ENCODE peak calls at places on chromosomes 7 and 10, in four cellular contexts. X, K, R and S are unnamed samples.

GRCh38 chr7:37592366-37592765 is 91.2 kb upstream of the GPR141 start:
- DNase-seq in K (no peak), R (no peak), X (no peak), S (no peak)

GRCh38 chr7:150901160-150902035 is 49.1 kb downstream of the AOC1 start:
- DNase-seq in R (no peak), X (no peak), K (peak; percentile 82), S (no peak)

GRCh38 chr7:75534727-75535307 is 42.7 kb downstream of the SPDYE5 start:
- DNase-seq in R (no peak), K (no peak), X (no peak), S (peak; percentile 85)

GRCh38 chr10:121290674-121291073 is 307.6 kb downstream of the FGFR2 start:
- DNase-seq in X (no peak), R (no peak), K (no peak), S (no peak)

GRCh38 chr7:27115161-27116018 is 12.9 kb upstream of the HOXA2 start:
- DNase-seq in X (peak; percentile 82), K (no peak), R (peak; percentile 68), S (peak; percentile 92)

GRCh38 chr10:125824736-125825135 is 1.4 kb downstream of the BCCIP start:
- DNase-seq in K (no peak), X (peak; percentile 24), R (no peak), S (peak; percentile 61)

GRCh38 chr10:75272896-75273295 is 37.1 kb upstream of the COMTD1 start:
- DNase-seq in X (peak; percentile 18), R (no peak), K (no peak), S (no peak)

GRCh38 chr7:155360495-155361362 is 63.1 kb downstream of the INSIG1 start:
- DNase-seq in K (no peak), X (no peak), R (no peak), S (no peak)

GRCh38 chr10:93775330-93775729 is 17.6 kb downstream of the LGI1 start:
- DNase-seq in R (no peak), X (peak; percentile 24), K (no peak), S (no peak)

GRCh38 chr7:99624487-99624886 is 7.7 kb downstream of the ZSCAN25 start:
- DNase-seq in X (no peak), K (no peak), R (no peak), S (no peak)

GRCh38 chr7:151012921-151013347 is 11.4 kb downstream of the ATG9B start:
- DNase-seq in R (peak; percentile 73), X (peak; percentile 54), K (peak; percentile 94), S (no peak)

GRCh38 chr7:41096921-41097320 is 606.0 kb downstream of the INHBA start:
- DNase-seq in K (no peak), R (no peak), X (no peak), S (peak; percentile 98)

GRCh38 chr7:131905574-131905973 is 349.1 kb upstream of the PODXL start:
- DNase-seq in R (no peak), X (no peak), K (no peak), S (no peak)

GRCh38 chr7:42106562-42106961 is 130.4 kb downstream of the GLI3 start:
- DNase-seq in K (no peak), R (peak; percentile 8), X (no peak), S (no peak)

GRCh38 chr7:27213150-27213903 is 13.4 kb upstream of the HOXA13 start:
- DNase-seq in K (peak; percentile 67), R (peak; percentile 64), X (no peak), S (no peak)

GRCh38 chr7:23653942-23654341 is 26.1 kb upstream of the FAM221A start:
- DNase-seq in R (no peak), K (no peak), X (no peak), S (no peak)

GRCh38 chr7:31815796-31816195 is 128.8 kb downstream of the PPP1R17 start:
- DNase-seq in X (no peak), K (no peak), R (no peak), S (no peak)

GRCh38 chr10:132457328-132458070 is 60.5 kb downstream of the PWWP2B start:
- DNase-seq in X (peak; percentile 60), K (no peak), R (no peak), S (no peak)

GRCh38 chr10:129079705-129080104 is 387.3 kb upstream of the MGMT start:
- DNase-seq in X (no peak), R (no peak), K (no peak), S (no peak)

GRCh38 chr7:143980746-143981510 is 19.2 kb upstream of the OR6B1 start:
- DNase-seq in X (no peak), K (no peak), R (no peak), S (no peak)

GRCh38 chr7:100804681-100805431 is 22.5 kb downstream of the EPHB4 start:
- DNase-seq in X (no peak), R (no peak), K (no peak), S (no peak)

GRCh38 chr10:101467286-101467770 is 113.4 kb downstream of the BTRC start:
- DNase-seq in K (peak; percentile 52), X (peak; percentile 76), R (no peak), S (peak; percentile 78)

GRCh38 chr10:124666494-124666893 is 77.7 kb downstream of the FAM53B start:
- DNase-seq in K (no peak), X (no peak), R (no peak), S (no peak)

GRCh38 chr7:101903505-101903849 is 86.1 kb downstream of the CUX1 start:
- DNase-seq in K (no peak), R (no peak), X (no peak), S (no peak)

GRCh38 chr10:103069453-103070331 is 123.4 kb downstream of the NT5C2 start:
- DNase-seq in X (peak; percentile 73), R (peak; percentile 83), K (peak; percentile 77), S (peak; percentile 68)

GRCh38 chr7:110347091-110347490 is 743.8 kb upstream of the LRRN3 start:
- DNase-seq in R (no peak), X (no peak), K (no peak), S (peak; percentile 51)

GRCh38 chr7:108152198-108152597 is 22.0 kb upstream of the LAMB4 start:
- DNase-seq in X (no peak), K (no peak), R (no peak), S (no peak)

GRCh38 chr10:84257343-84258020 is 12.6 kb downstream of the RGR start:
- DNase-seq in K (no peak), X (no peak), R (no peak), S (no peak)

GRCh38 chr10:45155784-45156183 is 155.1 kb downstream of the ZNF22 start:
- DNase-seq in R (no peak), K (peak; percentile 15), X (no peak), S (no peak)

GRCh38 chr10:75717126-75717916 is 285.9 kb downstream of the LRMDA start:
- DNase-seq in K (no peak), R (no peak), X (peak; percentile 4), S (no peak)

GRCh38 chr10:43206391-43207235 is 60.3 kb downstream of the RASGEF1A start:
- DNase-seq in K (peak; percentile 19), R (no peak), X (no peak), S (no peak)

GRCh38 chr10:8173866-8174243 is 119.4 kb downstream of the GATA3 start:
- DNase-seq in X (no peak), R (no peak), K (no peak), S (no peak)

GRCh38 chr7:1112109-1112508 is 24.2 kb downstream of the GPER1 start:
- DNase-seq in K (no peak), R (no peak), X (no peak), S (peak; percentile 25)

GRCh38 chr7:1112625-1113547 is 25.0 kb downstream of the GPER1 start:
- DNase-seq in K (no peak), R (no peak), X (no peak), S (no peak)

GRCh38 chr7:1109581-1110310 is 21.8 kb downstream of the GPER1 start:
- DNase-seq in X (no peak), R (no peak), K (no peak), S (no peak)

GRCh38 chr7:1110358-1110757 is 22.4 kb downstream of the GPER1 start:
- DNase-seq in R (no peak), X (no peak), K (no peak), S (no peak)

DNA sequence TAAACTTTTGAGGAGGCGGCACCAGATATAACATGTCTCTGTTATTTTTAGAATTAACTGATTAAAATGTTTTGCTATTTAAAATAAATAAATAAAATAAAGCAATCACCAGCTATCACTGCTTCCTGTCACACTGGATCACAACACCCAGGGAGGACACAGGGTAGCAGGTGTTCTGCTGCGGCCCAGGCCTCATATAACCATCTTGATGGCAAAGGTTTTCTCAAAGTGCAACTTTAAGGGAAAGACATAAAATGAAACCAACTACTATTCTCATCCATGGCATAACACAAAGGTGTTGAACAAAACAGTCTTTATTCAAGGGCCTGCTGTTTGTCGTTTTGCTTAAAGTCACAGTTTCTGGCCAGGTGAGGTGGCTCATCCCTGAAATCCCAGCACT is 23.2 kb downstream of the GPER1 start:
- DNase-seq in R (no peak), X (no peak), K (no peak), S (no peak)
- TF ChIP-seq RFX5 in R (no peak), X (no peak), K (no peak), S (no peak)

DNA sequence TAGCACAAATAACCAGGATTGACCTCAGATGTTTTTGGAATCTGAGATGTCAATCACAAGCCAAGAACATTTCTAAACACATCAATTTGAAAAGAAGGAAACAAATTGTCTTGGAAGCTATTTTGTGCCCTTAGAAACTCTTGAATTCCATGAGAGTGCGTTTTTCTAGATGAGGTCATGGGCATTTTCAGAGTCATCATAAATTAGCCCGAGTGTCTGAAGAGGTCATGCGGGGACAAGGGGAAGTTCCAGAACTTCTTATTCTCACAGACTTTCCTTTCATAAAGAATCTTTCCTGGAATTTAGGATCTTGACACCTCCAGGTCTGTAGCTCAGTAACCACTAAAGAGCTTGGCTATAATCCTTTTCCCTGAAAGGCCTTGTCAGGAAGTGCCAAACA is 28.2 kb downstream of the IL2RA start:
- DNase-seq in X (no peak), K (no peak), R (no peak), S (no peak)
- TF ChIP-seq RFX5 in X (no peak), K (no peak), R (no peak), S (no peak)

GRCh38 chr10:98196985-98197384 is 62.5 kb downstream of the R3HCC1L start:
- DNase-seq in R (no peak), K (no peak), X (no peak), S (no peak)
- TF ChIP-seq RFX5 in R (no peak), K (no peak), X (no peak), S (no peak)

GRCh38 chr10:96814264-96814663 is 17.8 kb upstream of the LCOR start:
- DNase-seq in R (no peak), X (peak; percentile 34), K (no peak), S (peak; percentile 86)
- TF ChIP-seq RFX5 in R (no peak), X (no peak), K (no peak), S (no peak)

GRCh38 chr10:47183726-47184084 is 116.3 kb upstream of the GDF10 start:
- DNase-seq in R (no peak), K (no peak), X (no peak), S (no peak)
- TF ChIP-seq RFX5 in R (no peak), K (no peak), X (no peak), S (no peak)